ENCODE peak calls at places on chromosome 19, in four cellular contexts. P is colonic mucosa, Z is fibroblast of lung, M is GM23248. W is an unnamed sample.

GRCh38 chr19:49570997-49571676 is 9.2 kb downstream of the NOSIP start:
- DNase-seq in P (peak; percentile 73), Z (no peak), M (no peak), W (no peak)

GRCh38 chr19:40808021-40808325 is 9.0 kb downstream of the EGLN2 start:
- DNase-seq in P (no peak), Z (no peak), M (no peak), W (no peak)

GRCh38 chr19:51121257-51121656 is 3.4 kb upstream of the SIGLEC9 start:
- DNase-seq in P (no peak), Z (no peak), M (no peak), W (no peak)

GRCh38 chr19:11814707-11815050 is 606 bp downstream of the ZNF440 start:
- DNase-seq in P (peak; percentile 37), Z (peak; percentile 42), M (peak; percentile 58), W (peak; percentile 58)

GRCh38 chr19:45011959-45012358 is 10.7 kb downstream of the RELB start:
- DNase-seq in P (no peak), Z (no peak), M (no peak), W (no peak)

GRCh38 chr19:6705931-6706632 is 14.4 kb downstream of the C3 start:
- DNase-seq in P (no peak), Z (no peak), M (no peak), W (no peak)

GRCh38 chr19:5090780-5091575 is 122.1 kb downstream of the KDM4B start:
- DNase-seq in P (no peak), Z (peak; percentile 36), M (peak; percentile 83), W (peak; percentile 46)

GRCh38 chr19:50486823-50487515 is 10.3 kb upstream of the GARIN5A start:
- DNase-seq in P (peak; percentile 41), Z (peak; percentile 20), M (peak; percentile 43), W (no peak)

GRCh38 chr19:45424191-45425058 is 708 bp upstream of the ERCC1 start:
- DNase-seq in P (peak; percentile 70), Z (peak; percentile 97), M (peak; percentile 97), W (peak; percentile 91)

GRCh38 chr19:23482829-23483228 is 87.6 kb upstream of the ZNF91 start:
- DNase-seq in P (no peak), Z (no peak), M (no peak), W (no peak)

GRCh38 chr19:4061683-4062575 is 4.8 kb downstream of the ZBTB7A start:
- DNase-seq in P (peak; percentile 94), Z (no peak), M (peak; percentile 39), W (no peak)

GRCh38 chr19:1410789-1411188 is 3.4 kb downstream of the DAZAP1 start:
- DNase-seq in P (no peak), Z (no peak), M (no peak), W (no peak)

GRCh38 chr19:1409204-1410005 is 2.0 kb downstream of the DAZAP1 start:
- DNase-seq in P (no peak), Z (no peak), M (peak; percentile 57), W (peak; percentile 18)

GRCh38 chr19:1408300-1409203 is 1.2 kb downstream of the DAZAP1 start:
- DNase-seq in P (peak; percentile 50), Z (peak; percentile 56), M (peak; percentile 82), W (peak; percentile 82)

GRCh38 chr19:1411255-1412191 is 4.1 kb downstream of the DAZAP1 start:
- DNase-seq in P (no peak), Z (peak; percentile 65), M (peak; percentile 88), W (no peak)

DNA sequence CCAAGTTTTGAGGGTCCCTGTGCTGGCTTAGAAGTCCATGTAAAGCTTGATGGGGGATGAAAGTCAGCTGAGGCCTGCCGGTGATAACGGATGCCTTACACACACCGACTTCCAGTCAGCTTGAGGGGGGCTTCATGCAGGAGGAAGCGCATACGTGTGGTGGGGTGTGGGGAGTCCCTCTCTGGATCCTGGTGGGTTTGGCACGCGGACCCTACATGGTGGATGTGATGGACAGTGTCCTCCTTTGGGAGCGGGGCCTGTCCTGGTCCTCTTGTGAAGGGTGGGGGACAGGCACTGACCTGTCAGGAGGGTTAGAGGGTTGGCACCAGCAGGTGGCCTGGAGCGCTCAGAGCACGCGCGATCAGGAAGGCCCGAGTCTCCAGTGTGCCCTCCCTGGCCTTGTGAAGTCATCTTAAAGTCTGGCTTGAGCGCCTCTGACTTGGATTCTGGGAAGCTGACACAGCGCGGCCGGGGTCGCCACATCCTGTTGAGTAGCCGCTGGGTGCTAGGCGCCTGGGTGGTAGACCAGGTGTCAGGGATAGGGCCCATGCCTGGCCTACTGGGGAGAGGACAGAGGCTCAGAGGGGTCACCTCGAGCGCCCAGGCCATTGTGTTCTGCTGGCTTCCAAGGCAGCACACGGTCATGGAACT is 2.9 kb downstream of the DAZAP1 start:
- DNase-seq in P (no peak), Z (peak; percentile 76), M (peak; percentile 39), W (no peak)
- H3K9ac ChIP-seq in P (peak overlapping the region; percentile 21), Z (peak overlapping the region; percentile 36), M (peak overlapping the region; percentile 97), W (peak overlapping the region; percentile 96)

GRCh38 chr19:55809381-55810058 is 22.3 kb downstream of the NLRP11 start:
- DNase-seq in P (peak; percentile 63), Z (peak; percentile 6), M (peak; percentile 70), W (peak; percentile 8)
- H3K4me3 ChIP-seq in P (no peak overlapping the region), Z (no peak overlapping the region), M (no peak overlapping the region), W (no peak overlapping the region)

DNA sequence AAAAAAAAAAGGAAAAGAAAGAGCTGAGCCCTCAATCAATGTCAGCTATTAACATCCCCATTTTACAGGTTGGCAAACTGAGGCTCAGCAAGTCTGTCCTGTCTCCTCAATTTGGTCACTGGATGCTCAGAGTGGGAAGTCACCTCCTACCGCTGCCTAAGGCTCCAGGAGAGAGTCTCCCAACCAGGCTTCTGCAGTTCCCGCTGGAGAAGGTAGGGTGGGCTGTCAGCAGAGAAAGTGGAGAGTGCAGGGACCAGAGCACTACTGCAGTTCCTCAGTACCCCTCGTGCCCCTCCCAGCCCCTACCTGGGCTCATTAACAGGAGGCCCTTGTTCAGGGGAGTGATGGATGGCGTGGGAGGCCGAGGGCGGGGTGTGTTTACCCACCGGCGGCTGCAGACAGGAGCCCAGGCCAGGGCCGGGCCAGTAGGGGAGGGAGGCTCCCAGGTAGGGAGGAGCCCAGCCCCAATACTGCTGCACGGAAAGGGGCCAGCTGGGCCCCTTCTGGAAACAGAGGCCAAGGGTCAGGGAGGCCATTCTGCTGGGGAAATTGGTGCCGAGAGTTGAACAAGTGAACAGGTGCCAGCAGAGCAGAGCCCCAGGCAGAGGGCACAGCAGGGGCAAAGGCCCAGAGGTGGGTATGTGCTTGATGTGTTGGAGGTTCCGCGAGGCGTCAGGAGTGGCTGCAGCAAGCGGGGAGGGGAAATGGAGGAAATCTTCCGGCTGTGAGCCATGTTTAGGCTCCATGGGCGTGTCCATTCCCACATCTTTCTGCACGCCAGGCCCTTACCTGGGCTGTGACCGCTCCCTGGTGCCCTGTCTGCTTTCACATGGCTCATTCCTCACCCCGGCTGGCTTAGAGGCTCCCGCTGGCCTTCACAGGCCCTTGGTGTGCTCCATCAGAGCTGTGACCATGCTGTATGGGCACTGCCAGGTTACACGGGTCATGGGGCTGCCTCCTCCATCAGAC is 7.6 kb upstream of the COMP start:
- DNase-seq in P (peak; percentile 52), Z (no peak), M (no peak), W (no peak)
- H3K27me3 ChIP-seq in P (peaks cover 13% of the 10 kb centered on the region), Z (peaks cover 15% of the 10 kb centered on the region), M (no peaks in the 10 kb centered on the region), W (peaks cover 9% of the 10 kb centered on the region)

GRCh38 chr19:10285393-10285792 is 1.4 kb upstream of the ICAM4 start:
- DNase-seq in P (no peak), Z (no peak), M (no peak), W (no peak)

GRCh38 chr19:10288662-10289166 is 1.0 kb upstream of the ICAM5 start:
- DNase-seq in P (peak; percentile 72), Z (peak; percentile 49), M (peak; percentile 80), W (peak; percentile 80)

GRCh38 chr19:10289167-10289835 is 451 bp upstream of the ICAM5 start:
- DNase-seq in P (peak; percentile 41), Z (no peak), M (peak; percentile 93), W (peak; percentile 77)

GRCh38 chr19:10284641-10285278 is 2.0 kb upstream of the ICAM4 start:
- DNase-seq in P (no peak), Z (no peak), M (no peak), W (no peak)

GRCh38 chr19:10286803-10287737 is at the start of gene ICAM4:
- DNase-seq in P (peak; percentile 54), Z (no peak), M (peak; percentile 35), W (peak; percentile 18)
- H3K9ac ChIP-seq in P (peak within 1 kb of the TSS; percentile 34), Z (no peak within 1 kb of the TSS), M (no peak within 1 kb of the TSS), W (no peak within 1 kb of the TSS)

GRCh38 chr19:13817018-13817614 is 21.9 kb downstream of the ZSWIM4 start:
- DNase-seq in P (peak; percentile 89), Z (no peak), M (peak; percentile 30), W (no peak)
- H3K4me3 ChIP-seq in P (peak overlapping the region; percentile 44), Z (no peak overlapping the region), M (no peak overlapping the region), W (no peak overlapping the region)

GRCh38 chr19:1758231-1758577 is 4.9 kb downstream of the ONECUT3 start:
- DNase-seq in P (no peak), Z (no peak), M (no peak), W (no peak)
- H3K27me3 ChIP-seq in P (peaks cover 81% of the 10 kb centered on the region), Z (peaks cover 64% of the 10 kb centered on the region), M (peaks cover 83% of the 10 kb centered on the region), W (peaks cover 61% of the 10 kb centered on the region)

DNA sequence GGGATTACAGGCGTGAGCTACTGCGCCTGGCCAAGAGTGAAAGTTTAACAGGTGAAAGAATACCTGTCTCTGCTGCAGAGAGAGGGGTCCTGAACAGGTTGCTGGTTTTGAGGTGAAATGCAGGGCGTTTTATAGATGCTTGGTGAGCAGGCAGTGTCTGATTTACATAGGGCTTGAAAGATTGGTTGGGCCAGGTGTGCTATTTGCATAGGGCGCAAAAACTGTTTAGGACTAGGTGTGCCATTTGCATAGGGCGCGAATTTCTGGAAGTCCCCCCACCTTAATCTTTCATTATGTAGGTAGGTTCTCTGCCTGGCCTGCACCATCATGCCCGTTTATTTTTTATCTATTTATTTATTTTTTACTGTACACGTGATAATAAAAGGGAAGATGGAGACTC is 4.5 kb upstream of the NDUFB7 start:
- DNase-seq in P (no peak), Z (no peak), M (no peak), W (no peak)
- H3K9ac ChIP-seq in P (no peak overlapping the region), Z (no peak overlapping the region), M (no peak overlapping the region), W (no peak overlapping the region)